ENCODE peak calls at places on chromosomes 16 and 17, in seven cellular contexts. P is left colon; S is right cardiac atrium; U is effector memory CD8-positive, alpha-beta T cell; N is activated naive CD8-positive, alpha-beta T cell treated with anti-CD3 and anti-CD28 coated beads, Interleukin-2, amount 10 ng/mL, durations not matched to agents 7 days and 5 days; H is Right ventricle myocardium superior; W is CD4-positive, CD25-positive, alpha-beta regulatory T cell. O is an unnamed sample.

GRCh38 chr17:19630035-19630434 is 18.5 kb upstream of the ALDH3A2 start:
- ATAC-seq in P (no peak), S (no peak), U (no peak), N (no peak), H (no peak), W (no peak), O (no peak)

GRCh38 chr17:39687546-39688474 is at the start of gene PGAP3:
- ATAC-seq in P (peak), S (peak), U (peak), N (peak), H (peak), W (peak), O (peak)

GRCh38 chr17:41511130-41511529 is 5.7 kb upstream of the KRT13 start:
- ATAC-seq in P (peak), S (peak), U (no peak), N (no peak), H (peak), W (no peak), O (peak)

GRCh38 chr17:51828901-51829300 is 329.6 kb downstream of the CA10 start:
- ATAC-seq in P (no peak), S (no peak), U (no peak), N (no peak), H (no peak), W (no peak), O (no peak)

GRCh38 chr17:50381260-50381815 is 8.3 kb downstream of the EME1 start:
- ATAC-seq in P (no peak), S (no peak), U (no peak), N (no peak), H (no peak), W (no peak), O (no peak)

GRCh38 chr16:57204675-57205074 is 18.5 kb downstream of the RSPRY1 start:
- ATAC-seq in P (no peak), S (no peak), U (no peak), N (no peak), H (no peak), W (no peak), O (no peak)

GRCh38 chr16:11354407-11354732 is 9.1 kb downstream of the RMI2 start:
- ATAC-seq in P (no peak), S (no peak), U (peak), N (peak), H (no peak), W (peak), O (no peak)

GRCh38 chr16:9155876-9156275 is 64.4 kb downstream of the HAPSTR1 start:
- ATAC-seq in P (no peak), S (no peak), U (no peak), N (no peak), H (no peak), W (no peak), O (no peak)

GRCh38 chr16:55664786-55665407 is 9.1 kb downstream of the SLC6A2 start:
- ATAC-seq in P (no peak), S (no peak), U (no peak), N (no peak), H (no peak), W (no peak), O (no peak)

GRCh38 chr16:83215417-83216001 is 588.7 kb downstream of the CDH13 start:
- ATAC-seq in P (peak), S (no peak), U (no peak), N (no peak), H (no peak), W (no peak), O (no peak)

GRCh38 chr17:46182961-46183360 is 10.3 kb downstream of the KANSL1 start:
- ATAC-seq in P (no peak), S (no peak), U (no peak), N (no peak), H (no peak), W (no peak), O (peak)

GRCh38 chr17:61330174-61331150 is 69.2 kb upstream of the TBX2 start:
- ATAC-seq in P (no peak), S (no peak), U (no peak), N (no peak), H (no peak), W (no peak), O (no peak)

GRCh38 chr17:72423286-72423589 is 302.4 kb downstream of the SOX9 start:
- ATAC-seq in P (no peak), S (no peak), U (no peak), N (no peak), H (no peak), W (no peak), O (no peak)

GRCh38 chr16:53121043-53121442 is 66.3 kb downstream of the CHD9 start:
- ATAC-seq in P (no peak), S (no peak), U (no peak), N (no peak), H (no peak), W (no peak), O (no peak)

GRCh38 chr17:66464921-66465320 is 162.5 kb downstream of the PRKCA start:
- ATAC-seq in P (no peak), S (no peak), U (no peak), N (no peak), H (no peak), W (no peak), O (no peak)

GRCh38 chr16:1278456-1278855 is 22.6 kb downstream of the TPSD1 start:
- ATAC-seq in P (no peak), S (no peak), U (no peak), N (no peak), H (no peak), W (no peak), O (no peak)

O was measured in esophagus mucosa.